ENCODE peak calls at places on chromosomes 4 and X, in eight cellular contexts. S is mammary epithelial cell, J is AG09309, T is adrenal gland, K is retinal pigment epithelial cell, F is H9, U is ovary, O is RWPE1. R is an unnamed sample.

GRCh38 chrX:136767104-136767941 is 13.4 kb downstream of the ARHGEF6 start:
- DNase-seq in S (peak; percentile 27), J (no peak), T (peak; percentile 75), K (no peak), F (peak; percentile 66), U (peak; percentile 68), O (peak; percentile 2), R (peak; percentile 59)

GRCh38 chrX:13387656-13388421 is 68.0 kb upstream of the ATXN3L start:
- DNase-seq in S (peak; percentile 58), J (no peak), T (no peak), K (peak; percentile 83), F (no peak), U (no peak), O (no peak), R (peak; percentile 22)

GRCh38 chr4:55396305-55397023 is 707 bp downstream of the TMEM165 start:
- DNase-seq in S (peak; percentile 41), J (no peak), T (peak; percentile 38), K (no peak), F (peak; percentile 40), U (peak; percentile 76), O (peak; percentile 48), R (peak; percentile 59)

GRCh38 chr4:3834921-3835521 is 68.8 kb downstream of the ADRA2C start:
- DNase-seq in S (no peak), J (no peak), T (no peak), K (no peak), F (no peak), U (no peak), O (no peak), R (no peak)

GRCh38 chr4:1998296-1998695 is 10.5 kb downstream of the NELFA start:
- DNase-seq in S (peak; percentile 33), J (no peak), T (no peak), K (no peak), F (no peak), U (no peak), O (no peak), R (peak; percentile 66)

GRCh38 chr4:11592276-11592675 is 163.6 kb upstream of the HS3ST1 start:
- DNase-seq in S (no peak), J (no peak), T (no peak), K (no peak), F (no peak), U (no peak), O (no peak), R (no peak)

GRCh38 chrX:48520976-48521352 is 644 bp upstream of the EBP start:
- DNase-seq in S (no peak), J (no peak), T (no peak), K (no peak), F (peak; percentile 63), U (no peak), O (no peak), R (no peak)

GRCh38 chr4:170051402-170051801 is 25.2 kb upstream of the MFAP3L start:
- DNase-seq in S (no peak), J (no peak), T (no peak), K (no peak), F (no peak), U (no peak), O (no peak), R (no peak)

GRCh38 chr4:184408021-184408710 is 66.2 kb downstream of the IRF2 start:
- DNase-seq in S (peak; percentile 72), J (peak; percentile 32), T (no peak), K (no peak), F (no peak), U (no peak), O (peak; percentile 19), R (peak; percentile 53)

GRCh38 chrX:72366178-72366577 is 60.5 kb upstream of the CITED1 start:
- DNase-seq in S (no peak), J (no peak), T (no peak), K (no peak), F (no peak), U (no peak), O (no peak), R (no peak)

GRCh38 chr4:110799171-110799570 is 176.3 kb upstream of the PITX2 start:
- DNase-seq in S (no peak), J (no peak), T (no peak), K (no peak), F (no peak), U (no peak), O (no peak), R (no peak)

GRCh38 chr4:145956288-145956890 is 17.8 kb upstream of the ZNF827 start:
- DNase-seq in S (peak; percentile 25), J (no peak), T (peak; percentile 30), K (no peak), F (peak; percentile 46), U (no peak), O (no peak), R (peak; percentile 75)

GRCh38 chrX:79367907-79368306 is 773 bp upstream of the ITM2A start:
- DNase-seq in S (no peak), J (no peak), T (no peak), K (no peak), F (no peak), U (no peak), O (no peak), R (no peak)

GRCh38 chr4:1029957-1030520 is 18.6 kb downstream of the FGFRL1 start:
- DNase-seq in S (no peak), J (no peak), T (no peak), K (no peak), F (peak; percentile 72), U (no peak), O (no peak), R (no peak)

GRCh38 chr4:142416121-142416520 is 430.0 kb downstream of the INPP4B start:
- DNase-seq in S (peak; percentile 69), J (no peak), T (no peak), K (no peak), F (no peak), U (no peak), O (no peak), R (no peak)
- TF ChIP-seq CTCF in S (no peak), J (no peak), T (no peak), K (no peak), F (no peak), U (no peak), O (no peak), R (no peak)

GRCh38 chr4:137180349-137180748 is 351.9 kb downstream of the PCDH18 start:
- DNase-seq in S (no peak), J (no peak), T (no peak), K (no peak), F (peak; percentile 54), U (no peak), O (no peak), R (no peak)
- TF ChIP-seq CTCF in S (no peak), J (no peak), T (no peak), K (peak; percentile 7), F (peak; percentile 67), U (no peak), O (no peak), R (no peak)

DNA sequence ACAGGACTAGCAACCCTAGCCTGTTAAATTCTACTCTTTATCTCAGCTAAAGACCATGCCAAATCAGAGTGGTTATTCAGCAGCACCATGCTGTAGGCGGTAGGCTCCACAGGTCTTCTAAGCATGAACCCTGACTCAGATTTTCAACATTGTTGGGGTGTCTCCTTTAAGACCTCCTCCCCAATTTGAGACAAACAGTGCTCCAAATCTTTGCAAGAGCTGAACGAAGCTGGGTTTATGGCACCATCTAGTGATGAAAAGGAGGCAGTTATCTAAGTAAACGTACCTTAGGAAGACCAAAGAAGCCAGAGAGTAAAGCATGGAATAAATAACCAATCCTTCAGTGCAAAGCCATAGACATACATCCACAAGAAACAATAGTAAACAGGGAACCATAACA is 334.5 kb upstream of the SLC7A11 start:
- DNase-seq in S (peak; percentile 27), J (peak; percentile 17), T (no peak), K (no peak), F (no peak), U (no peak), O (peak; percentile 22), R (peak; percentile 64)
- TF ChIP-seq CTCF in S (peak; percentile 62), J (peak; percentile 62), T (no peak), K (peak; percentile 65), F (peak; percentile 77), U (no peak), O (no peak), R (peak; percentile 75)

GRCh38 chrX:56281789-56282188 is 49.6 kb downstream of the KLF8 start:
- DNase-seq in S (peak; percentile 5), J (no peak), T (no peak), K (no peak), F (no peak), U (no peak), O (no peak), R (peak; percentile 54)
- TF ChIP-seq CTCF in S (peak; percentile 15), J (peak; percentile 33), T (no peak), K (no peak), F (peak; percentile 23), U (no peak), O (peak; percentile 13), R (peak; percentile 64)

DNA sequence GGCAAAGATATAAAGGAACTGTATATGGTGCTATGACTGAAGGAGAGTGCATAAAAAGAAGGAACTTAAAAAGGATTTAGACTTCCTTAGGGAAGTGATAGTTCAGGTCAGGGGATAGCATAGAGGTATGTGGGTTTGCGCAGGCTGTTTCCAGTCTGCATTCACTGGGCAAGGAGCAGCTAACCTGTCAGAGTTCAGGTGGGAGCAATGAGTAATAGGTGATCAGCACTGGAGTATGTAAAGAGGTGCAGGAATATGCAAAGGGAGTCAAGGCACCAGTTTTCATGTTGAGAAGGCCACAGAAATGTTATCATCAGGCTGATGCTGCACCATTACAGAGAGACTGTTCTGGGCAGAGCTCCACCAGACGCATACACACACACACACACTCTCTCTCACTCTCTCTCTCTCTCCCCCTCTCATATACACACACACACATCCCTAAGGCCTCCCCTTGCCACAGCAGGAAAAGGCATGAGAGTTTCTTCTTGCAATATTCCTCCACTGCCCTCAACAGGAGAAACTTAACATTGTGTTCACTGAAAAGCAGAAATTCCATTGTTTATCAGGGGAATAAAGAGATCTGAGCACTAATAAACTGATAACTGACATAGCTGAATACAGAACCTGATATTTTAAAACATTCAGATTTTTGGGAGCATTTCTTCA is 256.4 kb upstream of the GRID2 start:
- DNase-seq in S (no peak), J (no peak), T (no peak), K (peak; percentile 25), F (no peak), U (no peak), O (no peak), R (peak; percentile 38)
- TF ChIP-seq CTCF in S (peak; percentile 1), J (no peak), T (no peak), K (peak; percentile 35), F (peak; percentile 38), U (no peak), O (no peak), R (peak; percentile 43)

GRCh38 chr4:17664755-17665154 is 50.3 kb downstream of the MED28 start:
- DNase-seq in S (no peak), J (no peak), T (no peak), K (no peak), F (no peak), U (no peak), O (no peak), R (no peak)
- TF ChIP-seq CTCF in S (no peak), J (no peak), T (no peak), K (no peak), F (no peak), U (no peak), O (no peak), R (no peak)

DNA sequence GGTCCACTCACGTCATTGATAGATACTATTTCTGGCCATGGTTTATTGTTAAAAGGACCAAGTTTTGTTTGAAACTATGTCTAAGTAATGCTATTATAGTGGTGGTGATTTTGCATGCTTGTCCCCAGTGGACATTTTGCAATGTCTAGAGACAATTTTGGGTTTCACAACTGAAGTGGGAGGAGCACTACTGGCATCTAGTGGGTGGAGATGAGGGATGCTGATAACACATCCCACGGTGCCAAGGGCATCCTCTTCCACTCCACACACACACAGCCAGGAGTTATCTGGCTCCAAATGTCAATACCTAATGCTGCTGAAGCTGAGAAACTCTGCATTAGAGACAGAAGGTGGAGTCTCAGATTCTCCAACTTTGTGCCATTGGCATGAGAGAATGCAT is 131.2 kb downstream of the FRMPD4 start:
- DNase-seq in S (no peak), J (no peak), T (no peak), K (no peak), F (no peak), U (no peak), O (peak; percentile 1), R (peak; percentile 34)
- TF ChIP-seq CTCF in S (peak; percentile 12), J (no peak), T (no peak), K (no peak), F (no peak), U (no peak), O (no peak), R (peak; percentile 47)